ENCODE peak calls at places on chromosomes 2 and 18, in eight cellular contexts. K is SK-N-SH, N is pancreas, C is endodermal cell, R is osteoblast, M is cardiac muscle cell, Q is psoas muscle, E is heart left ventricle. F is an unnamed sample. For H3K27me3 and H3K4me1, the result is how much of the 10 kb centered on the place peaks cover.

GRCh38 chr2:219522111-219523030 is 8.1 kb downstream of the ASIC4 start:
- DNase-seq in K (no peak), N (peak), C (peak), R (peak), M (peak), Q (no peak), E (no peak), F (peak)

GRCh38 chr2:70561893-70562292 is 8.3 kb upstream of the TGFA start:
- DNase-seq in K (no peak), N (no peak), C (no peak), R (no peak), M (no peak), Q (no peak), E (no peak), F (no peak)

GRCh38 chr18:10661333-10661732 is 135.5 kb downstream of the NAPG start:
- DNase-seq in K (no peak), N (no peak), C (no peak), R (no peak), M (peak), Q (no peak), E (no peak), F (peak)

GRCh38 chr2:230877737-230878598 is 13.2 kb downstream of the ITM2C start:
- DNase-seq in K (no peak), N (no peak), C (peak), R (peak), M (no peak), Q (no peak), E (peak), F (no peak)

GRCh38 chr2:79219383-79219988 is 59.9 kb upstream of the REG3A start:
- DNase-seq in K (peak), N (no peak), C (peak), R (peak), M (peak), Q (no peak), E (no peak), F (peak)

GRCh38 chr2:19457809-19458208 is 99.4 kb upstream of the OSR1 start:
- DNase-seq in K (no peak), N (no peak), C (no peak), R (no peak), M (no peak), Q (no peak), E (no peak), F (no peak)

GRCh38 chr18:48085781-48086487 is 155.5 kb upstream of the SMAD2 start:
- DNase-seq in K (no peak), N (no peak), C (no peak), R (no peak), M (no peak), Q (no peak), E (no peak), F (no peak)

GRCh38 chr2:71100195-71100964 is 29.6 kb downstream of the MCEE start:
- DNase-seq in K (peak), N (peak), C (peak), R (peak), M (peak), Q (peak), E (no peak), F (peak)

GRCh38 chr2:75896779-75897366 is 186.2 kb upstream of the GCFC2 start:
- DNase-seq in K (peak), N (no peak), C (peak), R (peak), M (peak), Q (no peak), E (no peak), F (no peak)

GRCh38 chr2:133424876-133425275 is 143.4 kb downstream of the NCKAP5 start:
- DNase-seq in K (no peak), N (no peak), C (no peak), R (no peak), M (no peak), Q (no peak), E (no peak), F (no peak)

GRCh38 chr2:27264253-27264752 is 1.5 kb upstream of the SLC30A3 start:
- DNase-seq in K (peak), N (no peak), C (peak), R (peak), M (no peak), Q (no peak), E (no peak), F (no peak)

GRCh38 chr2:27261926-27262298 is 935 bp downstream of the SLC30A3 start:
- DNase-seq in K (no peak), N (no peak), C (peak), R (peak), M (no peak), Q (no peak), E (no peak), F (no peak)

GRCh38 chr2:27263287-27264252 is 723 bp upstream of the SLC30A3 start:
- DNase-seq in K (peak), N (no peak), C (peak), R (peak), M (no peak), Q (no peak), E (no peak), F (no peak)

GRCh38 chr2:27262379-27263286 is at the start of gene SLC30A3:
- DNase-seq in K (peak), N (peak), C (peak), R (peak), M (peak), Q (peak), E (peak), F (peak)

DNA sequence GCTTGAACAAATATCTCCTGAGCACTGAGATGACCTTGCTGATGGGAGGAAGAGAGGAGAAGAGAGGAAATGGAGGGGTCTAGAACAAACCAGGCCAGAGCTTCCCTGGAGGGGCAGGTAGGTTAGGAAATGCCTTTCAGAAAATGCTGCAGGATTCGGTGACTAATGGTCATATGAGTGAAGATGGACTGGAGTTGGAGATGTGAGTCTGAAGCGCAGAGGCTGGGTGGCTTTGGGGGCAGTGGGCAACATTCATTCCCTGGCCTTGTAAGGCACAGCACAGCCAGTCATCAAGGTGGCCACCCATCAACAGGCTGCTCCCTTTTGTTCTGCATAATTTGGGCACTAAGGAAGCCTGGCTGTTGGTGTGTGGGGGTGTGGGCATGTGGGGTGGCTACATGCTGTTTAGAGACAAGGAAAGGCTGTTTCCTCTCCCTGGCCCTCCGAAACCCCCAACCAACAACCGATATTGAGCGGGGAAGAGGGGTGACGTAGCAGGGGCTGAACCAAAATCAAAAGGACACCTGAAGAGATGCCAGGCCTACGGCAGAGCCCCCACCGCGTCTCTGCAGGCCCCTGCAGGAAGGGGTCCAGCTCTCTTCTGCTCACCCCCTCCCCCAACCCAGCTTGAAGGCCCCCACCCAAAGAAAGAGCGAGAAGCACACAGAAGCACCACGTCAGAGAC is 1.5 kb downstream of the SLC30A3 start:
- DNase-seq in K (no peak), N (no peak), C (peak), R (peak), M (no peak), Q (no peak), E (no peak), F (no peak)
- H3K27me3 ChIP-seq in K (half or more), N (under half), C (half or more), R (half or more), M (under half), Q (half or more), E (half or more), F (under half)

DNA sequence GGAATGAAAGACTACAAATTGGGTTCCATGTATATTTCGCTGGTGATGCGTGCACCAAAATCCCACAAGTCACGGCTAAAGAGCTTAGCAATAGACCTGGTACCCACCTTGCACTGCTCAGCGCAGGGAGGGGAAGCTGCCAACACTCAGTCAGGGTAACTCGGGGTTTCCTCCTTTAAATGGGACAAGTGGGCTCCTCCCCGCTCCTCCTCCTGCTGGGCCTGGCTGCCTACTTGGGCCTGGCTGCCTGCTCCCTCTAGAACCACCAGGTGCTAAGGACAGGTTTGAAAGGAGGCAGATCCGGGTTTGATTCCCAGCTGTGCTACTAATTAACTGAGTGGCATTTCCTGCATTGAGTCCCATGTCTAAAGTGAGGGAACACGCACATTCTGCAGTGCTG is 23.4 kb downstream of the MYO7B start:
- DNase-seq in K (no peak), N (no peak), C (no peak), R (no peak), M (no peak), Q (no peak), E (peak), F (no peak)
- H3K4me1 ChIP-seq in K (under half), N (under half), C (under half), R (under half), M (under half), Q (under half), E (under half), F (under half)

GRCh38 chr2:12819098-12819465 is 102.3 kb downstream of the TRIB2 start:
- DNase-seq in K (no peak), N (no peak), C (no peak), R (peak), M (peak), Q (peak), E (no peak), F (peak)
- H3K27ac ChIP-seq in K (peak), N (peak), C (no peak), R (peak), M (no peak), Q (peak), E (peak), F (peak)

DNA sequence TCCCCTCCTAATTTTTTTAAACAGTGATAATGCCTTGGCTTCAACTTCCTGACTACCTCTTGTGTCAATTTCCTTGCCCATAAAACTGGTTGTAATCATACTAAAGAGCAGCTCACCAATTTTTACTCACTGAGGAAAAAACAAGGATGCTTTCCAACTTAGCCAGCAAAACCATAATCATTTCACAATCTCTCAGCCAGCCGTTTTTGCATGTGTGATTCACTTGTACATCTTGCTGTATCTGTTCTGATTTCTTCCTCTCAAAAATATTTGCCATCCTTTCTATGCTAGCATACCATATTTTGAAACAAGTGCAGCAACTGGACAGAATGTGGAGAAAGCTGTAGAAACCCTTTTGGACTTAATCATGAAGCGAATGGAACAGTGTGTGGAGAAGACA is 60.7 kb downstream of the RAB27B start:
- DNase-seq in K (no peak), N (no peak), C (no peak), R (peak), M (peak), Q (no peak), E (no peak), F (no peak)
- H3K27me3 ChIP-seq in K (under half), N (under half), C (under half), R (under half), M (under half), Q (under half), E (under half), F (under half)

DNA sequence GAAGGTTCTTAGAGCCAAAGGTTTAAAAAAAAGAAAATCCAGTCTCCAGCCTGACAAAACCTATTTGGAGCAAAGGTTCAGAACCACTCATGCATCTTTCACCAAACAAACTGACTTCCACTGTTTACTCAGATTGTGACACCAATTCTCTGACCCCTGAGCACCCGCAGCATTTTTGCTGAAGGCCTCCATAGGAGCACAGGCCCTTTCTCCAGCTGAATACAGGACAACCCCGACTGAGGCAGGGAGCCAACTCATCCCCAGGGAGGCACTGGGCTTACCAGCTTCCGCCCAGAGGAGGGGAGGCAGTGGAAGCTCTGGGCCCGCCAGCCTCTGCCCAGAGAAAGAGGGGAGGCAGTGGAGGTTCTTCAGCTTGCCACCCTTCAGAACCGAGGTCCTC is 51.0 kb upstream of the CNGA3 start:
- DNase-seq in K (no peak), N (no peak), C (no peak), R (peak), M (no peak), Q (no peak), E (no peak), F (no peak)
- H3K4me1 ChIP-seq in K (under half), N (under half), C (under half), R (under half), M (under half), Q (under half), E (under half), F (under half)

DNA sequence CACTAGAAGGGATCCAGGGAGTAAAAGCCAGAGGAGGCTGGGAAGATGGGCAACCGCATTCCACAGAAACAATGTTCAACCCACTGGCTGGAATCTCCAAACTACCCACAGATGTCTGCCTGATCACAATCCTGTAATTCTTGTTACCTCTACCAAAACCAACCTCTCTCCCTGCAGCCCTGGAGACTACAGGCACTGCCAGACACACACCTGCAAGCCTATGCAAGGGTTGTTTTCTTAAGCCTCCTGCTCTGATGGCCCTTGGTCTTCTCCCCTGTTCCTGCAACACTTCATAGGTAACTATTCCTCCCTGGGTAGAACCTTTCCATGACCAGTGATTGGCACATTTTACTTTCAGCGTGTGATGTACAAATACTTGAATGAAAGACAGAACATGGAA is 21.9 kb downstream of the ST6GAL2 start:
- DNase-seq in K (no peak), N (no peak), C (no peak), R (no peak), M (no peak), Q (no peak), E (no peak), F (no peak)
- H3K27ac ChIP-seq in K (no peak), N (no peak), C (no peak), R (no peak), M (no peak), Q (no peak), E (no peak), F (no peak)

DNA sequence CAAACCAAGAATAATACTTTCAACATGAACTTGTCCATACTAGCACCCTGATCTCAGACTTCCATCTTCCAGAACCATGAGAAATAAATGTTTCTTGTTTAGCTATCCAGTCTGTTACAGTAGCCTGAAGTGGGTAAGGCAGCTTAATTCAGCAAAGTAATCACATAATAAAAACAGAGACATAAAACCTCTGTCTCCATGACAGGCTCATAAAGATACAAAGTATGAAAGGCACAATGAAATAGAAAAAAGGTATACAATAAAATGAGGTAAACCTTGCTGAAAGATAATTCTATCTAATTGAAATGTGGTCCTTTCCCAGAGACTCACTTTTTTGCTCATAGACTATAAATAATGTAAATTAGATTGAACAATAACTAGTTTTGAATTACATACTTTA is 46.7 kb upstream of the WDR75 start:
- DNase-seq in K (no peak), N (no peak), C (no peak), R (no peak), M (no peak), Q (no peak), E (no peak), F (no peak)
- H3K27me3 ChIP-seq in K (under half), N (under half), C (under half), R (under half), M (under half), Q (under half), E (under half), F (under half)

DNA sequence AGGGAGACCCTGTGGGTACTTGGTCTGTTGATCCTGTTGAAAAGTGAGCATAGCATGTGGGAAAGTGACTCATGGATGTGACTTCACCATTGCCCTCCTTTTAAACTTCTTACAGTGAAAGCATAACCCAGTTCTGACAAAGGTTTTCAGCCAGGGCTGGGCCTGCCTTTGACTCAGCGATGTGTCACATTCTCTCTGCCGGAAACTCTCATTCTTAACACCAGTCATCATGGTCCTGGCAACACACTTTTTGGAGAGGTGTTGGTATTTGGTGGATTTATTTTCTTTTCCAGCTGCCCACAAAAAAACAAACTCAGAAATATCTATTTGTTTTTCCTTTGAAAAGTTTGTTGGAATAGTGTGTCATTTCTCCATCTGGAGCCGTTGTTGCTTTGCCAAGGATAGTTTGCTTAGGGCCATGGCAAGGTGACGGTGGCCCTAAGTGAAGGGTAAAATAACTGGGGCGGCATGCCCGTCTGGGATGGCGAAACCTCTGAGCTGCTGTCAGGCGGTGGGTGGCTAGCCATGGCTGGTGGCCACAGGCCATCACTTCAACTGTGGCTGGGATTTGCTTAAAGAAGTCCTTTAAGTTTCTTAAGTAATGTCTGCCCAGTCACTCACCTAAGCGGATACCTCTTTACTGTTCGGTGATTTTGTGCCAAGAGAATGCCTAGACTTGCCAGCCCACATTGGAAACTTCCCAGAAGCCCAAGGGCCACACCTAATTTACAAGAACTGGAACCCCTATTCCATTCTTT is 123.3 kb downstream of the LTBP1 start:
- DNase-seq in K (no peak), N (no peak), C (no peak), R (peak), M (peak), Q (peak), E (no peak), F (peak)
- H3K4me1 ChIP-seq in K (under half), N (under half), C (under half), R (under half), M (under half), Q (under half), E (under half), F (under half)

DNA sequence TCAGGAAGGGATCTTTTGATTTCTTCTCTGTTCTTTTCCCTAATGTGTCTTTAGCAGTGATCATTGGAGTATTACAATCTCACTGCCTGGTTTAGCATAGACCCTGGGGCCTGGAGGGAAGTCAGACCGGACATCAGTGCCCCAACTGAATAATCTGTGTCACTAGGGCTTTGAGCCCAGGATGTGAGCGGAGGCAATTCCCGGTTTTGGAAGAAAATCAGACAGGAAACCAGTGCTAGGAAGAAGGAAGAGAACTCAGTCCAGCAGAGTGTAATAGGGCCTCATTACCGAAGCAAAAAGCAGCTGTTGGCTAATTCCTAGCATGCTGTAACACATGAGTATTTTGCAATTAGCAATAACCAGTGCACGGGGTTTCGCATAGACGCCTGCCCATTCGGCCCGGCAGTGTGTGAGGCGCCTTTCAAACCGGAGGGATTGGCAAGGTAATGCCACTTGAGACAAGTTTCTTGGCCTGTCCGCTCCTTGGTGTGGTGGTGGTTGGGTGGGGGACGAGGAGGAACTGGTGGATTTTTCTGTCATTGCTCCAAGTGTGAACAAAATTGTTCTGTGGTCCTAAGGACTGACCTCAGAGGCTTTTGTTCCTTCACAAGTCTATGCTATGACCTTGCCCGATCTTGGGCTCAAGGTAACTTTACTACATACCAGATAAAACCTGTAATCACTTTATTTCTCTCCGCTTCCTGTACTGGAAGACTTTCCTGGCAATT is 2.8 kb downstream of the FOSL2 start:
- DNase-seq in K (no peak), N (no peak), C (no peak), R (peak), M (peak), Q (peak), E (no peak), F (peak)
- H3K27ac ChIP-seq in K (peak), N (peak), C (no peak), R (peak), M (no peak), Q (peak), E (peak), F (peak)